ENCODE peak calls at places on chromosomes 7 and 10, in six cellular contexts. One of them, this sample, is unnamed.

GRCh38 chr7:22651534-22652243 is 75.3 kb upstream of the IL6 start:
- DNase-seq in K562: no peak
- DNase-seq in endothelial cell of umbilical vein: peak
- DNase-seq in H1: no peak
- DNase-seq in HepG2: no peak
- DNase-seq in A549: peak
- DNase-seq in this sample: no peak

GRCh38 chr7:133645870-133646492 is 393.1 kb downstream of the EXOC4 start:
- DNase-seq in H1: no peak
- DNase-seq in K562: no peak
- DNase-seq in A549: no peak
- DNase-seq in HepG2: no peak
- DNase-seq in endothelial cell of umbilical vein: no peak
- DNase-seq in this sample: no peak

GRCh38 chr10:70589762-70590662 is 12.5 kb downstream of the PRF1 start:
- DNase-seq in A549: no peak
- DNase-seq in HepG2: no peak
- DNase-seq in H1: no peak
- DNase-seq in K562: no peak
- DNase-seq in endothelial cell of umbilical vein: no peak
- DNase-seq in this sample: no peak

GRCh38 chr10:33333260-33334169 is 952 bp downstream of the NRP1 start:
- DNase-seq in HepG2: no peak
- DNase-seq in K562: no peak
- DNase-seq in H1: no peak
- DNase-seq in A549: peak
- DNase-seq in endothelial cell of umbilical vein: peak
- DNase-seq in this sample: no peak

GRCh38 chr10:126068357-126068756 is 172.0 kb downstream of the FANK1 start:
- DNase-seq in K562: no peak
- DNase-seq in H1: no peak
- DNase-seq in endothelial cell of umbilical vein: no peak
- DNase-seq in HepG2: no peak
- DNase-seq in A549: no peak
- DNase-seq in this sample: no peak

GRCh38 chr10:118754132-118754555 is 626 bp downstream of the CACUL1 start:
- DNase-seq in endothelial cell of umbilical vein: peak
- DNase-seq in K562: peak
- DNase-seq in H1: no peak
- DNase-seq in HepG2: peak
- DNase-seq in A549: no peak
- DNase-seq in this sample: peak

GRCh38 chr10:88272186-88272585 is 310.9 kb downstream of the RNLS start:
- DNase-seq in HepG2: no peak
- DNase-seq in K562: no peak
- DNase-seq in H1: no peak
- DNase-seq in A549: no peak
- DNase-seq in endothelial cell of umbilical vein: no peak
- DNase-seq in this sample: no peak

GRCh38 chr7:26199301-26200112 is 1.0 kb downstream of the HNRNPA2B1 start:
- DNase-seq in H1: no peak
- DNase-seq in HepG2: no peak
- DNase-seq in K562: peak
- DNase-seq in A549: peak
- DNase-seq in endothelial cell of umbilical vein: peak
- DNase-seq in this sample: peak

GRCh38 chr7:96248405-96248804 is 73.5 kb downstream of the SLC25A13 start:
- DNase-seq in HepG2: peak
- DNase-seq in endothelial cell of umbilical vein: no peak
- DNase-seq in K562: no peak
- DNase-seq in H1: no peak
- DNase-seq in A549: no peak
- DNase-seq in this sample: no peak

GRCh38 chr7:14293434-14293833 is 304.0 kb upstream of the ETV1 start:
- DNase-seq in HepG2: no peak
- DNase-seq in H1: no peak
- DNase-seq in A549: no peak
- DNase-seq in endothelial cell of umbilical vein: no peak
- DNase-seq in K562: no peak
- DNase-seq in this sample: no peak

GRCh38 chr7:2249744-2250323 is 7.8 kb downstream of the NUDT1 start:
- DNase-seq in K562: no peak
- DNase-seq in endothelial cell of umbilical vein: no peak
- DNase-seq in A549: no peak
- DNase-seq in H1: no peak
- DNase-seq in HepG2: no peak
- DNase-seq in this sample: no peak

GRCh38 chr7:39735903-39736302 is 112.5 kb downstream of the RALA start:
- DNase-seq in K562: no peak
- DNase-seq in endothelial cell of umbilical vein: no peak
- DNase-seq in HepG2: no peak
- DNase-seq in H1: no peak
- DNase-seq in A549: no peak
- DNase-seq in this sample: no peak

GRCh38 chr7:28520074-28521015 is 108.0 kb downstream of the CREB5 start:
- DNase-seq in HepG2: no peak
- DNase-seq in A549: no peak
- DNase-seq in K562: no peak
- DNase-seq in endothelial cell of umbilical vein: no peak
- DNase-seq in H1: no peak
- DNase-seq in this sample: no peak

GRCh38 chr10:81570349-81570748 is 304.6 kb upstream of the NRG3 start:
- DNase-seq in HepG2: no peak
- DNase-seq in K562: no peak
- DNase-seq in H1: no peak
- DNase-seq in A549: no peak
- DNase-seq in endothelial cell of umbilical vein: no peak
- DNase-seq in this sample: no peak

GRCh38 chr10:97731346-97732051 is 5.4 kb upstream of the ZFYVE27 start:
- DNase-seq in H1: no peak
- DNase-seq in HepG2: peak
- DNase-seq in A549: peak
- DNase-seq in K562: peak
- DNase-seq in endothelial cell of umbilical vein: peak
- DNase-seq in this sample: peak

GRCh38 chr10:96587255-96588059 is 645 bp upstream of the TM9SF3 start:
- DNase-seq in A549: peak
- DNase-seq in K562: no peak
- DNase-seq in HepG2: peak
- DNase-seq in endothelial cell of umbilical vein: peak
- DNase-seq in H1: no peak
- DNase-seq in this sample: no peak

GRCh38 chr10:44860811-44861751 is 50.1 kb upstream of the TMEM72 start:
- DNase-seq in HepG2: peak
- DNase-seq in endothelial cell of umbilical vein: no peak
- DNase-seq in A549: peak
- DNase-seq in K562: no peak
- DNase-seq in H1: no peak
- DNase-seq in this sample: no peak

GRCh38 chr7:96212474-96212873 is 109.4 kb downstream of the SLC25A13 start:
- DNase-seq in H1: no peak
- DNase-seq in K562: no peak
- DNase-seq in A549: no peak
- DNase-seq in endothelial cell of umbilical vein: no peak
- DNase-seq in HepG2: no peak
- DNase-seq in this sample: no peak

GRCh38 chr7:68203246-68203645 is 1206.6 kb downstream of the TYW1 start:
- DNase-seq in K562: no peak
- DNase-seq in H1: no peak
- DNase-seq in endothelial cell of umbilical vein: no peak
- DNase-seq in HepG2: no peak
- DNase-seq in A549: no peak
- DNase-seq in this sample: no peak

GRCh38 chr7:4134204-4134603 is 547.9 kb upstream of the FOXK1 start:
- DNase-seq in A549: no peak
- DNase-seq in HepG2: peak
- DNase-seq in endothelial cell of umbilical vein: no peak
- DNase-seq in H1: no peak
- DNase-seq in K562: no peak
- DNase-seq in this sample: no peak

GRCh38 chr7:24946467-24946866 is 33.5 kb downstream of the OSBPL3 start:
- DNase-seq in H1: no peak
- DNase-seq in K562: no peak
- DNase-seq in A549: no peak
- DNase-seq in HepG2: peak
- DNase-seq in endothelial cell of umbilical vein: no peak
- DNase-seq in this sample: no peak

GRCh38 chr7:99618726-99619125 is 2.0 kb downstream of the ZSCAN25 start:
- DNase-seq in K562: no peak
- DNase-seq in A549: peak
- DNase-seq in H1: no peak
- DNase-seq in HepG2: no peak
- DNase-seq in endothelial cell of umbilical vein: no peak
- DNase-seq in this sample: no peak

GRCh38 chr10:28046579-28046978 is 47.7 kb upstream of the ODAD2 start:
- DNase-seq in endothelial cell of umbilical vein: no peak
- DNase-seq in H1: no peak
- DNase-seq in HepG2: no peak
- DNase-seq in K562: no peak
- DNase-seq in A549: no peak
- DNase-seq in this sample: no peak

GRCh38 chr10:69160809-69161225 is 19.2 kb upstream of the SUPV3L1 start:
- DNase-seq in K562: no peak
- DNase-seq in A549: peak
- DNase-seq in endothelial cell of umbilical vein: no peak
- DNase-seq in H1: no peak
- DNase-seq in HepG2: no peak
- DNase-seq in this sample: no peak

GRCh38 chr10:93512565-93512964 is 16.2 kb downstream of the CEP55 start:
- DNase-seq in HepG2: no peak
- DNase-seq in K562: no peak
- DNase-seq in A549: no peak
- DNase-seq in endothelial cell of umbilical vein: peak
- DNase-seq in H1: no peak
- DNase-seq in this sample: no peak

GRCh38 chr7:34168013-34168412 is 262.7 kb downstream of the BMPER start:
- DNase-seq in HepG2: no peak
- DNase-seq in A549: no peak
- DNase-seq in K562: no peak
- DNase-seq in H1: no peak
- DNase-seq in endothelial cell of umbilical vein: no peak
- DNase-seq in this sample: no peak

GRCh38 chr7:34163956-34164355 is 258.6 kb downstream of the BMPER start:
- DNase-seq in A549: no peak
- DNase-seq in endothelial cell of umbilical vein: no peak
- DNase-seq in K562: no peak
- DNase-seq in H1: no peak
- DNase-seq in HepG2: no peak
- DNase-seq in this sample: no peak

GRCh38 chr7:34162676-34163075 is 257.3 kb downstream of the BMPER start:
- DNase-seq in H1: no peak
- DNase-seq in A549: no peak
- DNase-seq in HepG2: no peak
- DNase-seq in endothelial cell of umbilical vein: no peak
- DNase-seq in K562: no peak
- DNase-seq in this sample: no peak

GRCh38 chr7:34165466-34165865 is 260.1 kb downstream of the BMPER start:
- DNase-seq in K562: no peak
- DNase-seq in H1: no peak
- DNase-seq in HepG2: no peak
- DNase-seq in endothelial cell of umbilical vein: no peak
- DNase-seq in A549: no peak
- DNase-seq in this sample: no peak

GRCh38 chr7:34165927-34166550 is 260.7 kb downstream of the BMPER start:
- DNase-seq in H1: no peak
- DNase-seq in K562: no peak
- DNase-seq in endothelial cell of umbilical vein: peak
- DNase-seq in HepG2: peak
- DNase-seq in A549: peak
- DNase-seq in this sample: no peak
- TF ChIP-seq CTCF in H1: peak
- TF ChIP-seq CTCF in K562: no peak
- TF ChIP-seq CTCF in endothelial cell of umbilical vein: peak
- TF ChIP-seq CTCF in HepG2: peak
- TF ChIP-seq CTCF in A549: peak
- TF ChIP-seq CTCF in this sample: peak

GRCh38 chr7:141697211-141697871 is 4.6 kb downstream of the DENND11 start:
- DNase-seq in H1: no peak
- DNase-seq in K562: no peak
- DNase-seq in HepG2: no peak
- DNase-seq in A549: no peak
- DNase-seq in endothelial cell of umbilical vein: peak
- DNase-seq in this sample: no peak
- TF ChIP-seq JUN in H1: no peak
- TF ChIP-seq JUN in K562: no peak
- TF ChIP-seq JUN in HepG2: no peak
- TF ChIP-seq JUN in A549: no peak
- TF ChIP-seq JUN in endothelial cell of umbilical vein: no peak
- TF ChIP-seq JUN in this sample: no peak

GRCh38 chr10:100930368-100930767 is 17.6 kb downstream of the SLF2 start:
- DNase-seq in H1: no peak
- DNase-seq in endothelial cell of umbilical vein: no peak
- DNase-seq in HepG2: peak
- DNase-seq in A549: peak
- DNase-seq in K562: no peak
- DNase-seq in this sample: no peak
- TF ChIP-seq CTCF in H1: no peak
- TF ChIP-seq CTCF in endothelial cell of umbilical vein: no peak
- TF ChIP-seq CTCF in HepG2: peak
- TF ChIP-seq CTCF in A549: no peak
- TF ChIP-seq CTCF in K562: no peak
- TF ChIP-seq CTCF in this sample: no peak

GRCh38 chr10:58438986-58439385 is 53.8 kb downstream of the TFAM start:
- DNase-seq in endothelial cell of umbilical vein: no peak
- DNase-seq in HepG2: no peak
- DNase-seq in K562: no peak
- DNase-seq in A549: no peak
- DNase-seq in H1: no peak
- DNase-seq in this sample: no peak

GRCh38 chr10:58435297-58435696 is 50.1 kb downstream of the TFAM start:
- DNase-seq in endothelial cell of umbilical vein: peak
- DNase-seq in A549: peak
- DNase-seq in HepG2: peak
- DNase-seq in H1: no peak
- DNase-seq in K562: no peak
- DNase-seq in this sample: no peak

GRCh38 chr10:58439632-58440364 is 54.6 kb downstream of the TFAM start:
- DNase-seq in HepG2: no peak
- DNase-seq in A549: no peak
- DNase-seq in endothelial cell of umbilical vein: no peak
- DNase-seq in H1: no peak
- DNase-seq in K562: no peak
- DNase-seq in this sample: no peak

GRCh38 chr10:58438340-58438739 is 53.1 kb downstream of the TFAM start:
- DNase-seq in K562: no peak
- DNase-seq in A549: no peak
- DNase-seq in endothelial cell of umbilical vein: no peak
- DNase-seq in HepG2: no peak
- DNase-seq in H1: no peak
- DNase-seq in this sample: no peak

DNA sequence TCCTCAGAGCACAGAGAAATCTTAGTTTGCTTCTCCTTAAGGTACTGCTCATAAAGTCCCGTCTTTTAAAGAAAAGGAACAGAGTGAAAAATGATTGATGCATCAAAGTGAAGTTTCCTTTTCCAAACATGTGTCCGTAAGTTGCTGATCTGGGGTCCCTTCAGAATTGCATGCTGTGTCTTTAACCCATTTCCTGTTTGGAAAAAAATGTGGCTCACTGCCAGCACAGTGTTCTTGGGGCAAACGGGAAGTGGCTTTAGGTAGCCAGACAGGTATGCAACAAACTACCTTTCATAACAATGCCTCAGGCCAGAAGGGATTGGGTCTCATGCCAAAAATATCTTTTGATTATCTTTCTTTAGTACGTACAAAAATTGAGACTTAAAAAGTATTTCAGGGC is 50.9 kb downstream of the TFAM start:
- DNase-seq in A549: peak
- DNase-seq in H1: no peak
- DNase-seq in endothelial cell of umbilical vein: peak
- DNase-seq in HepG2: no peak
- DNase-seq in K562: no peak
- DNase-seq in this sample: no peak
- TF ChIP-seq JUN in A549: no peak
- TF ChIP-seq JUN in H1: no peak
- TF ChIP-seq JUN in endothelial cell of umbilical vein: no peak
- TF ChIP-seq JUN in HepG2: no peak
- TF ChIP-seq JUN in K562: no peak
- TF ChIP-seq JUN in this sample: no peak

This sample was measured in WTC11.